ENCODE peak calls at places on chromosomes 2 and 18, in four cellular contexts. N is hepatocyte, C is adrenal gland, Z is kidney. X is an unnamed sample.

GRCh38 chr2:40101076-40101688 is 322.1 kb upstream of the THUMPD2 start:
- DNase-seq in N (no peak), C (no peak), Z (no peak), X (no peak)

GRCh38 chr2:17805166-17805565 is 11.1 kb upstream of the MSGN1 start:
- DNase-seq in N (no peak), C (no peak), Z (no peak), X (no peak)

GRCh38 chr2:197294260-197294659 is 16.3 kb downstream of the ANKRD44 start:
- DNase-seq in N (no peak), C (no peak), Z (no peak), X (no peak)

GRCh38 chr2:41854227-41854626 is 193.6 kb upstream of the PKDCC start:
- DNase-seq in N (no peak), C (no peak), Z (no peak), X (no peak)

GRCh38 chr2:60549250-60550150 is 4.0 kb downstream of the BCL11A start:
- DNase-seq in N (peak; percentile 67), C (peak; percentile 56), Z (peak; percentile 78), X (no peak)

GRCh38 chr2:217058791-217059755 is 199.2 kb upstream of the TNP1 start:
- DNase-seq in N (no peak), C (peak; percentile 64), Z (no peak), X (no peak)

GRCh38 chr2:215531284-215531683 is 95.4 kb upstream of the FN1 start:
- DNase-seq in N (peak; percentile 10), C (no peak), Z (no peak), X (no peak)

GRCh38 chr2:63301481-63301880 is 250.9 kb downstream of the OTX1 start:
- DNase-seq in N (no peak), C (no peak), Z (no peak), X (no peak)

GRCh38 chr18:35110554-35111058 is 69.4 kb downstream of the MAPRE2 start:
- DNase-seq in N (no peak), C (no peak), Z (no peak), X (no peak)

GRCh38 chr2:181586569-181587076 is 70.3 kb downstream of the CERKL start:
- DNase-seq in N (peak; percentile 45), C (no peak), Z (no peak), X (no peak)

GRCh38 chr2:74414475-74414874 is 6.9 kb downstream of the C2orf81 start:
- DNase-seq in N (no peak), C (no peak), Z (peak; percentile 76), X (no peak)

GRCh38 chr2:41826921-41827320 is 220.9 kb upstream of the PKDCC start:
- DNase-seq in N (no peak), C (no peak), Z (no peak), X (no peak)

GRCh38 chr2:71547616-71548285 is 94.4 kb downstream of the DYSF start:
- DNase-seq in N (no peak), C (no peak), Z (peak; percentile 18), X (no peak)

GRCh38 chr18:58069104-58069503 is 25.1 kb downstream of the NEDD4L start:
- DNase-seq in N (no peak), C (no peak), Z (no peak), X (no peak)

GRCh38 chr2:132383956-132384355 is 32.6 kb upstream of the GPR39 start:
- DNase-seq in N (no peak), C (no peak), Z (no peak), X (no peak)

GRCh38 chr2:219296142-219296541 is 13.1 kb downstream of the PTPRN start:
- DNase-seq in N (no peak), C (no peak), Z (peak; percentile 49), X (no peak)

GRCh38 chr2:207492461-207492860 is 37.3 kb upstream of the CREB1 start:
- DNase-seq in N (no peak), C (no peak), Z (no peak), X (no peak)

GRCh38 chr2:2940702-2941655 is 436.6 kb downstream of the EIPR1 start:
- DNase-seq in N (no peak), C (no peak), Z (peak; percentile 37), X (no peak)

GRCh38 chr18:323253-323622 is 55.4 kb upstream of the THOC1 start:
- DNase-seq in N (peak; percentile 66), C (no peak), Z (no peak), X (no peak)

GRCh38 chr2:30686000-30686399 is 121.2 kb downstream of the CAPN13 start:
- DNase-seq in N (peak; percentile 73), C (no peak), Z (no peak), X (peak; percentile 43)

GRCh38 chr2:20231159-20231558 is 6.2 kb upstream of the SDC1 start:
- DNase-seq in N (no peak), C (no peak), Z (no peak), X (no peak)

GRCh38 chr18:50143891-50144290 is 51.1 kb downstream of the MYO5B start:
- DNase-seq in N (peak; percentile 55), C (no peak), Z (no peak), X (no peak)

GRCh38 chr2:10529611-10530010 is 81.5 kb upstream of the ODC1 start:
- DNase-seq in N (no peak), C (no peak), Z (peak; percentile 37), X (no peak)

GRCh38 chr2:239412914-239413603 is 12.2 kb upstream of the HDAC4 start:
- DNase-seq in N (no peak), C (no peak), Z (no peak), X (no peak)

GRCh38 chr2:9802576-9802993 is 40.7 kb upstream of the TAF1B start:
- DNase-seq in N (no peak), C (no peak), Z (peak; percentile 61), X (no peak)

GRCh38 chr2:95113464-95113863 is 8.1 kb downstream of the MRPS5 start:
- DNase-seq in N (no peak), C (no peak), Z (no peak), X (no peak)

GRCh38 chr2:215826838-215827441 is 186.4 kb downstream of the MREG start:
- DNase-seq in N (no peak), C (no peak), Z (no peak), X (no peak)

GRCh38 chr18:72114801-72115594 is 429.1 kb downstream of the CBLN2 start:
- DNase-seq in N (peak; percentile 48), C (no peak), Z (no peak), X (no peak)

GRCh38 chr2:235187806-235188205 is 236.0 kb downstream of the SH3BP4 start:
- DNase-seq in N (no peak), C (no peak), Z (no peak), X (no peak)

GRCh38 chr2:79373359-79374115 is 139.3 kb upstream of the CTNNA2 start:
- DNase-seq in N (no peak), C (peak; percentile 70), Z (no peak), X (no peak)

GRCh38 chr2:169640104-169640503 is 54.1 kb downstream of the CFAP210 start:
- DNase-seq in N (no peak), C (no peak), Z (no peak), X (no peak)

GRCh38 chr2:169641464-169641863 is 52.7 kb downstream of the CFAP210 start:
- DNase-seq in N (no peak), C (no peak), Z (no peak), X (no peak)

GRCh38 chr2:169636440-169637097 is 52.4 kb downstream of the PPIG start:
- DNase-seq in N (no peak), C (no peak), Z (no peak), X (no peak)

GRCh38 chr2:169637620-169638019 is 53.5 kb downstream of the PPIG start:
- DNase-seq in N (no peak), C (no peak), Z (no peak), X (no peak)
- H3K4me3 ChIP-seq in N (no peak overlapping the region), C (no peak overlapping the region), Z (no peak overlapping the region), X (no peak overlapping the region)

DNA sequence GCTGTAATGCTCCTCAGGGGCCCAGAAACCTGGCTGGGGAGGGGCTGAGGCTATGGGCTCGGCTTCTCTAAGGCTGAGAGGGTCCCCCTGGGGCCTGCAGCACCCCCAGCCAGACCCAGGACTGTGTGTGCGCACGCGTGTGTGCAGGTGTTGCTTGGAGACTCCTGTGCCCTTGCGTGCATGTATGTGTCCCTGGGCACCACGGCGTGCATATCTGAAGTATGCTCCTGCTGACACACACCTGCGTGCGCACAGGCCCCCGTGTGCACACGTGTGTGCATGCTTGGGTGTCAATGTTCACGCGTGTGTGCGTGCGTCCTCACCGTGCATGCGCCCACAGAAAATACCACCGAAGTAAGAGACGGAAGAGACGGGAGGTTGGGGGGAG is 14.9 kb upstream of the ECEL1 start:
- DNase-seq in N (no peak), C (peak; percentile 64), Z (no peak), X (no peak)
- H3K4me3 ChIP-seq in N (no peak overlapping the region), C (no peak overlapping the region), Z (no peak overlapping the region), X (no peak overlapping the region)

GRCh38 chr2:5697554-5697953 is 5.4 kb downstream of the SOX11 start:
- DNase-seq in N (no peak), C (no peak), Z (no peak), X (no peak)

GRCh38 chr2:5696741-5697521 is 4.7 kb downstream of the SOX11 start:
- DNase-seq in N (peak; percentile 80), C (no peak), Z (no peak), X (no peak)

GRCh38 chr2:5694016-5694690 is 2.0 kb downstream of the SOX11 start:
- DNase-seq in N (peak; percentile 44), C (no peak), Z (no peak), X (no peak)

GRCh38 chr2:5696351-5696740 is 4.2 kb downstream of the SOX11 start:
- DNase-seq in N (no peak), C (no peak), Z (peak; percentile 73), X (no peak)

DNA sequence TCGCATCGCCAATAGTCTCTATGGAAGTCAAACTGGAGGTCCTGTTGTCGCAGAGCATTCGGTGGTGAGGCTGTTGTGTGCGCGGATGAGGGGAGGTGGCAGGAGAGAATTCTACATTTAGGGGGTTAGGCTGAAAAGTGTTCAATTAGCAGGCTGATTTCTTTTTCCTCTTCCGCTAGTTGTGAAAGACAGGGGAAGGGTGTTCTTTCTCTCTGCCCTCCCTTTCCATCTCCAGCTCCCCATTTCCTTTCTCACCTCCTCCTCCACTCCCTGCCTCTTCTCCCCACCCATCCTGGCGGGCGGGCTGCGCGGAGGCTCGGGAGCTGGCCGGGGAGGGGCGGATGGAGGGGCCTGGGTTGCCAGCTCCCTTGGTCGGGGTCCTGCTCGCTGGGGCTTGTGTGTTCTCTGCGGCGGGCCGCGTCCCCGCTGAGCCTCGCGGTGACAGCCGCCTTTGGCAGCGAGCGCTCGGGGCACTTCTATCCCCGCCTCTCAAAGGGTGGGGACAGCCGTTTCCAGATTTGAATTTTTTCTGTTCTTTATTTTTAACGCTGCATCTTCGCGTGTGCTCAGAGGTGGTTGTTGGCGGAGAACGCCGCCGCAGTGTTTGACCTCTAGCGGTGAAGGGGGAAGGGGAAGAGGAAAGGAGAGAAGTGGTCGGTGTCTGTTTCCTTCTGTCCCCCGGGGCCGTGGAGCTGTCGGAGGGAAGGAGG is 3.6 kb downstream of the SOX11 start:
- DNase-seq in N (peak; percentile 60), C (no peak), Z (no peak), X (no peak)
- H3K4me3 ChIP-seq in N (peak overlapping the region; percentile 73), C (no peak overlapping the region), Z (no peak overlapping the region), X (no peak overlapping the region)

GRCh38 chr18:13105059-13105458 is 113.5 kb upstream of the LDLRAD4 start:
- DNase-seq in N (no peak), C (no peak), Z (no peak), X (no peak)
- H3K4me3 ChIP-seq in N (no peak overlapping the region), C (no peak overlapping the region), Z (no peak overlapping the region), X (no peak overlapping the region)

DNA sequence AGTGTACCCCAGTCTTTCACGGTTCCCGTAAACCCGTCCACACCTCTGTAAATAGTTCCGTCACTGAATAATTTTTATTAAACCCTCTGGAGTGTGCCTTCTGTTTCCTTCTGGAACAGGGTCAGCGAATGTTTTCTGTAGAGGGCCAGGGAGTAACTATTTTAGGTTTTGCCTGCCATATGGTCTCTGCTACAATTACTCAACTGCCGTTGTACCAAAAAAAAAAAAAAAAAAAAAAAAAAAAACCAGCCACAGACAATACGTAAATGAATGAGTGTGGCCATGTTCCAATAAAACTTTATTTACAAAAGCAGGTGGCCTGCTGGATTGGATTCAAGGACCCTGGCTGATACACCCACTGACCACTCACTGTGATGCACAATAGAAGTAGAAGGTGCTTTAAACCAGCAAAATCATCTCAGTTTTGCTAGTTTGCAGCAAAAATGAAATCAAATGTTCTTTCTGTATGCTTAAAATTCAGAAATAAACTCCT is 137.5 kb downstream of the AKAIN1 start:
- DNase-seq in N (no peak), C (no peak), Z (no peak), X (no peak)
- H3K4me3 ChIP-seq in N (no peak overlapping the region), C (no peak overlapping the region), Z (no peak overlapping the region), X (no peak overlapping the region)

X was measured in LNCaP clone FGC.